ENCODE peak calls at places on chromosomes 6 and 20, in four cellular contexts. J is activated gamma-delta T cell treated with Interleukin-2 at 50 U/mL for 16 hours, H is transverse colon, L is Calu3. S is an unnamed sample.

GRCh38 chr20:47493175-47493953 is 8.3 kb upstream of the NCOA3 start:
- DNase-seq in J (peak), H (peak), L (peak), S (peak)

GRCh38 chr6:85864453-85865401 is 222.0 kb upstream of the SYNCRIP start:
- DNase-seq in J (no peak), H (no peak), L (peak), S (no peak)

GRCh38 chr6:139338845-139339244 is 35.6 kb downstream of the CITED2 start:
- DNase-seq in J (no peak), H (no peak), L (no peak), S (no peak)

GRCh38 chr6:134247271-134247833 is 70.6 kb downstream of the SGK1 start:
- DNase-seq in J (peak), H (peak), L (peak), S (no peak)

GRCh38 chr6:158703840-158704822 is 54.3 kb downstream of the SYTL3 start:
- DNase-seq in J (peak), H (peak), L (peak), S (peak)

GRCh38 chr6:111759413-111759835 is 113.8 kb downstream of the FYN start:
- DNase-seq in J (peak), H (no peak), L (no peak), S (no peak)

GRCh38 chr6:63637865-63638445 is 2.4 kb downstream of the PHF3 start:
- DNase-seq in J (no peak), H (no peak), L (no peak), S (no peak)

GRCh38 chr20:25011831-25012241 is 19.3 kb upstream of the APMAP start:
- DNase-seq in J (no peak), H (peak), L (no peak), S (no peak)

GRCh38 chr6:33118525-33119123 is 42.8 kb downstream of the HLA-DPB1 start:
- DNase-seq in J (no peak), H (no peak), L (peak), S (peak)

GRCh38 chr6:16158943-16159557 is 30.2 kb downstream of the MYLIP start:
- DNase-seq in J (no peak), H (no peak), L (no peak), S (no peak)

GRCh38 chr20:36408219-36408618 is 102.1 kb downstream of the DLGAP4 start:
- DNase-seq in J (no peak), H (peak), L (peak), S (peak)

GRCh38 chr20:18263723-18264122 is 24.6 kb upstream of the ZNF133 start:
- DNase-seq in J (no peak), H (peak), L (peak), S (peak)

GRCh38 chr20:21027569-21027968 is 78.6 kb downstream of the LINC00237 start:
- DNase-seq in J (no peak), H (no peak), L (no peak), S (peak)

GRCh38 chr6:18389479-18389878 is 2.3 kb downstream of the RNF144B start:
- DNase-seq in J (no peak), H (no peak), L (no peak), S (no peak)

GRCh38 chr20:1430004-1430451 is 36.6 kb downstream of the NSFL1C start:
- DNase-seq in J (no peak), H (no peak), L (no peak), S (no peak)

GRCh38 chr20:58989196-58989595 is 8.1 kb downstream of the NELFCD start:
- DNase-seq in J (no peak), H (no peak), L (no peak), S (no peak)

GRCh38 chr6:7147051-7147671 is 39.4 kb downstream of the RREB1 start:
- DNase-seq in J (no peak), H (no peak), L (no peak), S (no peak)

GRCh38 chr6:5540375-5540774 is 279.1 kb downstream of the FARS2 start:
- DNase-seq in J (no peak), H (no peak), L (no peak), S (no peak)

GRCh38 chr6:2999621-3000455 is at the start of gene NQO2:
- DNase-seq in J (peak), H (peak), L (peak), S (peak)

GRCh38 chr6:130457605-130458004 is 91.8 kb downstream of the TMEM200A start:
- DNase-seq in J (no peak), H (no peak), L (no peak), S (no peak)

GRCh38 chr6:55875420-55875819 is at the start of gene BMP5:
- DNase-seq in J (no peak), H (no peak), L (no peak), S (no peak)